ENCODE peak calls at places on chromosomes 13 and 19, in four cellular contexts. W is prostate gland, P is fibroblast of lung, M is OCI-LY7. A is an unnamed sample.

GRCh38 chr13:33351324-33351723 is 65.8 kb upstream of the STARD13 start:
- DNase-seq in M (no peak), P (peak), W (no peak), A (peak)

GRCh38 chr19:10115392-10116084 is 4.0 kb downstream of the P2RY11 start:
- DNase-seq in W (no peak), P (no peak), M (no peak), A (no peak)

GRCh38 chr13:67726979-67727378 is 496.8 kb upstream of the PCDH9 start:
- DNase-seq in P (no peak), M (no peak), W (no peak), A (no peak)

GRCh38 chr19:47433121-47433520 is 13.8 kb upstream of the MEIS3 start:
- DNase-seq in M (peak), W (no peak), P (no peak), A (no peak)

GRCh38 chr19:16040642-16041041 is 35.7 kb upstream of the TPM4 start:
- DNase-seq in M (no peak), P (no peak), W (no peak), A (no peak)

GRCh38 chr19:55699221-55699620 is 24.2 kb downstream of the EPN1 start:
- DNase-seq in M (no peak), P (no peak), W (no peak), A (no peak)

GRCh38 chr13:23289917-23290357 is 109.2 kb downstream of the SGCG start:
- DNase-seq in W (peak), P (peak), M (no peak), A (peak)

GRCh38 chr19:49894879-49895565 is 1.7 kb downstream of the IL4I1 start:
- DNase-seq in M (no peak), P (no peak), W (no peak), A (no peak)

GRCh38 chr19:29516821-29517395 is 8.9 kb upstream of the VSTM2B start:
- DNase-seq in W (no peak), P (no peak), M (no peak), A (no peak)

GRCh38 chr13:97225533-97225932 is 3.4 kb downstream of the MBNL2 start:
- DNase-seq in M (peak), P (no peak), W (no peak), A (no peak)

GRCh38 chr13:60627071-60627686 is 230.2 kb downstream of the TDRD3 start:
- DNase-seq in W (no peak), M (peak), P (peak), A (peak)

GRCh38 chr13:68588623-68589022 is 1358.5 kb upstream of the PCDH9 start:
- DNase-seq in W (no peak), M (peak), P (no peak), A (no peak)

GRCh38 chr13:48068036-48068435 is 26.9 kb downstream of the MED4 start:
- DNase-seq in P (no peak), W (no peak), M (no peak), A (no peak)

GRCh38 chr19:14979498-14980255 is at the start of gene SLC1A6:
- DNase-seq in M (no peak), W (no peak), P (no peak), A (no peak)

GRCh38 chr13:106917024-106917491 is 349.1 kb upstream of the ARGLU1 start:
- DNase-seq in M (no peak), P (no peak), W (no peak), A (no peak)

GRCh38 chr13:20472531-20472930 is 53.1 kb downstream of the CRYL1 start:
- DNase-seq in P (no peak), M (no peak), W (no peak), A (no peak)

GRCh38 chr13:72504026-72504925 is 223.2 kb downstream of the MZT1 start:
- DNase-seq in M (no peak), P (peak), W (no peak), A (peak)

GRCh38 chr13:80473695-80474094 is 132.8 kb upstream of the SPRY2 start:
- DNase-seq in W (no peak), M (no peak), P (peak), A (peak)

GRCh38 chr19:10815969-10816635 is 19.9 kb downstream of the TMED1 start:
- DNase-seq in W (no peak), M (no peak), P (no peak), A (no peak)

GRCh38 chr19:4933528-4933927 is 24.2 kb downstream of the UHRF1 start:
- DNase-seq in W (peak), P (peak), M (no peak), A (peak)

GRCh38 chr19:55463583-55464031 is 944 bp downstream of the C19orf85 start:
- DNase-seq in W (no peak), P (no peak), M (no peak), A (no peak)

GRCh38 chr19:35123573-35123972 is 8.0 kb downstream of the FXYD3 start:
- DNase-seq in P (no peak), M (no peak), W (peak), A (no peak)

GRCh38 chr19:20077791-20078463 is at the start of gene ZNF90:
- DNase-seq in W (peak), M (peak), P (peak), A (peak)

GRCh38 chr13:29526741-29527140 is 68.7 kb downstream of the SLC7A1 start:
- DNase-seq in P (no peak), M (no peak), W (no peak), A (no peak)

GRCh38 chr19:42450314-42450934 is 7.7 kb upstream of the CXCL17 start:
- DNase-seq in P (peak), M (peak), W (peak), A (peak)

GRCh38 chr13:78100481-78100880 is 181.8 kb upstream of the EDNRB start:
- DNase-seq in W (no peak), P (no peak), M (no peak), A (no peak)

GRCh38 chr13:40389081-40389641 is 277.3 kb downstream of the FOXO1 start:
- DNase-seq in W (no peak), M (peak), P (no peak), A (peak)

GRCh38 chr13:42946927-42947326 is 45.1 kb downstream of the EPSTI1 start:
- DNase-seq in P (peak), M (no peak), W (no peak), A (peak)

GRCh38 chr13:49759503-49759902 is 33.0 kb downstream of the KPNA3 start:
- DNase-seq in P (no peak), M (peak), W (no peak), A (peak)

GRCh38 chr19:46383171-46383815 is 30.1 kb downstream of the CCDC8 start:
- DNase-seq in M (no peak), P (no peak), W (no peak), A (no peak)

GRCh38 chr13:75798353-75799245 is 162.5 kb downstream of the LMO7 start:
- DNase-seq in M (no peak), P (peak), W (no peak), A (peak)

GRCh38 chr19:5024282-5024681 is 55.4 kb downstream of the KDM4B start:
- DNase-seq in P (no peak), M (no peak), W (no peak), A (no peak)

GRCh38 chr13:35964764-35965163 is 166.4 kb downstream of the DCLK1 start:
- DNase-seq in M (no peak), W (peak), P (no peak), A (peak)

GRCh38 chr13:21504379-21504778 is 45.3 kb upstream of the ZDHHC20 start:
- DNase-seq in W (no peak), M (no peak), P (no peak), A (no peak)

GRCh38 chr19:37251308-37252229 is 33.6 kb downstream of the ZNF383 start:
- DNase-seq in M (no peak), P (peak), W (peak), A (peak)

GRCh38 chr19:670609-671075 is 5.5 kb upstream of the FSTL3 start:
- DNase-seq in P (no peak), M (no peak), W (no peak), A (no peak)
- TF ChIP-seq CTCF in P (peak), M (no peak), W (no peak), A (no peak)

GRCh38 chr13:99982021-99982740 is 597 bp downstream of the ZIC2 start:
- DNase-seq in W (no peak), M (no peak), P (peak), A (peak)
- H3K4me3 ChIP-seq in W (peak), M (no peak), P (no peak), A (peak)

DNA sequence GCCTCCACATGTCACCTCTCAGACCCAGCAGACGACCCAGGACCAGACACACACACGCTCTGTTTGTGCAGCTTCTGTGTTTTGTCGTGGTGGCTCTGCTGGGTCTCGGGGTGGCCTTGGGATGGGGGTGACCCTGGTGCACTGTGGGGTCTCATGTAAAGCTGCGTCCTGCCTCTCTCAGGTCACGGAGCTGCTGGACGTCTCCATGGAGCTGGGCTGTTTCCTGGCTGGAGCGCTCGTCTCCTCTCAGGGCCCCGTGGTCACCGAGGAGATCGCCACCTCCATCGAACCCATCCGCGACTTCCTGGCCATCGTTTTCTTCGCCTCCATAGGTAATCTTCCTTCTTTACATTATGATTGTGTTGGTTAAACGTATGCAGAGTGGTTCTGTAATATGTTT is 45.4 kb upstream of the TFDP1 start:
- DNase-seq in M (no peak), W (no peak), P (no peak), A (no peak)
- TF ChIP-seq CTCF in M (no peak), W (no peak), P (no peak), A (no peak)

GRCh38 chr19:18760440-18761383 is 30.4 kb downstream of the COMP start:
- DNase-seq in W (no peak), M (no peak), P (no peak), A (no peak)

GRCh38 chr19:18763674-18764590 is 27.2 kb downstream of the COMP start:
- DNase-seq in M (no peak), P (peak), W (peak), A (no peak)

GRCh38 chr19:18759435-18760426 is 31.4 kb downstream of the COMP start:
- DNase-seq in W (no peak), M (no peak), P (no peak), A (no peak)

GRCh38 chr19:18762125-18763023 is 28.7 kb downstream of the COMP start:
- DNase-seq in P (peak), M (no peak), W (peak), A (peak)

DNA sequence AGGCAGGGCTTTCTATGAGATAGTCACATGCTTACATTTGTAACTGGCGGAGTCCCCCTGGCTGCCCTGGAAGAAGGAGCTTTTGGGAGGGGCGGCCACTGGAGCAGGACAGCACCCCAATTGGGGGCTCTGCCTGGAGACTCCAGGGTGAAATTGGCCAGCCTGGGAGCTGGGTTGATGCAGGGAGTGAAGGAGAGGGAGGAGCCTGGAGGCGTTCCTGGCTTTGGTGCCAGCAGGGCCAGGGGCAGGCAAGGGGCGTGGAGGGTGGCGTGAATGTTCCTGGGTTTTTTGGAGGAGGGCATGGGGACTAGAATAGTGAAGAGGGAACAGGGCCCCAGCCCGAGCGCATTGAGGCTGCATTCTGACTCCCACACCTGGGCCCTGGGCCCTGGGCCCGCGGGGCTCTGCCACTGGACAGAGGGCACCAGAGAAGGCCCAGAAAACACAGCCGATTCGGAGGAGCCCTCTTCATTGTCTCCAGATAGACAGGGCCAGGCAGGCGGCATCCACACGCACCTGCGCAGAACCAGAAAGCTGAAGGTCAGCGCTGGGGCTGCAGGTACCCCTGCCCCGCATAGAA is 29.5 kb downstream of the COMP start:
- DNase-seq in M (no peak), W (no peak), P (no peak), A (no peak)
- H3K4me3 ChIP-seq in M (no peak), W (no peak), P (no peak), A (no peak)

GRCh38 chr19:11843741-11844140 is 4.8 kb upstream of the ZNF439 start:
- DNase-seq in M (no peak), P (no peak), W (peak), A (no peak)

GRCh38 chr19:11853358-11853757 is 4.8 kb downstream of the ZNF439 start:
- DNase-seq in W (no peak), M (no peak), P (no peak), A (no peak)

GRCh38 chr19:11849264-11849615 is 714 bp downstream of the ZNF439 start:
- DNase-seq in W (no peak), P (peak), M (peak), A (no peak)

GRCh38 chr19:11848200-11848593 is 329 bp upstream of the ZNF439 start:
- DNase-seq in M (no peak), W (no peak), P (no peak), A (no peak)

GRCh38 chr19:11848594-11849263 is at the start of gene ZNF439:
- DNase-seq in P (peak), M (peak), W (peak), A (peak)
- TF ChIP-seq CTCF in P (no peak), M (no peak), W (no peak), A (no peak)

DNA sequence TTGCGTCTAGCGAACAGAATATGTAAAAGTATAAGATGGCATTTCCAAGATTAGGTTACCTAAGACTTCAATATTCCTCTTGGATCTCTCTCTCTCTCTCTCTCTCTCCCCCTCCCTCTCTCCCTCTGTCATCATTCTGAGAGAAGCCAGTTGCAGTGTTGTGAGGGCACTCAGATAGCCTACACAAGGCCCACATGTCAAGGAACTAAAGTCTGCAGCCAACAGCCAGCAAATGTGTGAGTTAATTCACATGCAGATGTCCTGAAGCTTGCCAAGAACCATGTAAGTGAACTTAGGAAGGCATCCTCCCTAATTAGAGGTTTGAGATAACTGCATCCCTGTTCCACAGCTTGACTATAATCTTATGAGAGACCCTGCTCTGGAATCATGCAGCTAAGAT is 822.9 kb upstream of the PRR20A start:
- DNase-seq in W (no peak), M (no peak), P (no peak), A (no peak)
- H3K4me3 ChIP-seq in W (no peak), M (no peak), P (no peak), A (no peak)

GRCh38 chr19:33024398-33024797 is 40.3 kb downstream of the RHPN2 start:
- DNase-seq in P (no peak), M (no peak), W (no peak), A (no peak)

GRCh38 chr19:33022472-33023116 is 42.1 kb downstream of the RHPN2 start:
- DNase-seq in P (no peak), W (no peak), M (no peak), A (no peak)
- TF ChIP-seq CTCF in P (no peak), W (no peak), M (peak), A (no peak)

GRCh38 chr19:2167896-2168618 is 4.3 kb downstream of the DOT1L start:
- DNase-seq in M (peak), P (peak), W (no peak), A (peak)
- H3K4me3 ChIP-seq in M (no peak), P (peak), W (no peak), A (no peak)

GRCh38 chr19:51547397-51548212 is 16.1 kb upstream of the SIGLEC6 start:
- DNase-seq in P (no peak), W (no peak), M (no peak), A (no peak)
- TF ChIP-seq CTCF in P (no peak), W (no peak), M (no peak), A (no peak)

A was measured in astrocyte of the spinal cord.